ENCODE peak calls at places on chromosome 14, in four cellular contexts. Q is heart right ventricle, V is astrocyte of the spinal cord, W is endothelial cell. R is an unnamed sample.
A peak's percentile ranks its signal among the peaks of the same experiment; 100 is the strongest.

GRCh38 chr14:81269100-81269978 is 48.6 kb upstream of the GTF2A1 start:
- DNase-seq in Q (no peak), V (peak; percentile 68), W (peak; percentile 42), R (peak; percentile 73)

GRCh38 chr14:38721822-38722431 is 381.1 kb downstream of the SEC23A start:
- DNase-seq in Q (peak; percentile 14), V (peak; percentile 62), W (peak; percentile 69), R (peak; percentile 48)

GRCh38 chr14:91195881-91196280 is 48.6 kb downstream of the GPR68 start:
- DNase-seq in Q (no peak), V (no peak), W (no peak), R (no peak)

GRCh38 chr14:68661226-68662225 is 131.3 kb downstream of the ZFP36L1 start:
- DNase-seq in Q (no peak), V (no peak), W (no peak), R (no peak)

GRCh38 chr14:29584992-29585391 is 342.7 kb downstream of the PRKD1 start:
- DNase-seq in Q (peak; percentile 23), V (peak; percentile 83), W (no peak), R (peak; percentile 82)

GRCh38 chr14:105419305-105420091 is at the start of gene MTA1:
- DNase-seq in Q (peak; percentile 61), V (no peak), W (no peak), R (no peak)

GRCh38 chr14:96559571-96559970 is 57.4 kb downstream of the PAPOLA start:
- DNase-seq in Q (no peak), V (no peak), W (no peak), R (no peak)

GRCh38 chr14:100394886-100395672 is 71.9 kb downstream of the SLC25A47 start:
- DNase-seq in Q (no peak), V (no peak), W (no peak), R (no peak)

GRCh38 chr14:105023144-105023543 is 2.3 kb upstream of the CDCA4 start:
- DNase-seq in Q (no peak), V (peak; percentile 63), W (no peak), R (no peak)

GRCh38 chr14:95516554-95517209 is at the start of gene SYNE3:
- DNase-seq in Q (peak; percentile 80), V (no peak), W (no peak), R (no peak)

GRCh38 chr14:69619007-69619406 is 7.6 kb downstream of the SUSD6 start:
- DNase-seq in Q (no peak), V (peak; percentile 43), W (no peak), R (no peak)

GRCh38 chr14:56846970-56847928 is 37.0 kb upstream of the OTX2 start:
- DNase-seq in Q (no peak), V (no peak), W (no peak), R (no peak)

GRCh38 chr14:101707285-101707842 is 54.1 kb upstream of the PPP2R5C start:
- DNase-seq in Q (no peak), V (peak; percentile 83), W (peak; percentile 59), R (peak; percentile 67)

GRCh38 chr14:100135784-100136183 is 23.7 kb downstream of the DEGS2 start:
- DNase-seq in Q (no peak), V (no peak), W (no peak), R (no peak)

GRCh38 chr14:104968541-104969401 is 9.4 kb downstream of the AHNAK2 start:
- DNase-seq in Q (no peak), V (no peak), W (no peak), R (peak; percentile 24)

GRCh38 chr14:104576607-104577332 is 2.8 kb upstream of the C14orf180 start:
- DNase-seq in Q (no peak), V (no peak), W (no peak), R (no peak)

GRCh38 chr14:25150401-25150800 is 100.5 kb upstream of the STXBP6 start:
- DNase-seq in Q (no peak), V (peak; percentile 5), W (no peak), R (peak; percentile 30)

GRCh38 chr14:28163261-28163660 is 603.3 kb upstream of the FOXG1 start:
- DNase-seq in Q (no peak), V (no peak), W (no peak), R (no peak)

GRCh38 chr14:81416233-81416927 is 16.3 kb upstream of the STON2 start:
- DNase-seq in Q (no peak), V (no peak), W (no peak), R (no peak)

GRCh38 chr14:71478542-71478941 is 453.7 kb upstream of the RGS6 start:
- DNase-seq in Q (no peak), V (peak; percentile 73), W (no peak), R (no peak)

GRCh38 chr14:100738269-100738691 is 11.6 kb downstream of the DLK1 start:
- DNase-seq in Q (no peak), V (no peak), W (no peak), R (no peak)

GRCh38 chr14:87896393-87897380 is 96.3 kb downstream of the GALC start:
- DNase-seq in Q (no peak), V (peak; percentile 64), W (peak; percentile 19), R (peak; percentile 47)

GRCh38 chr14:24184104-24184970 is 4.3 kb downstream of the IPO4 start:
- DNase-seq in Q (no peak), V (no peak), W (no peak), R (no peak)

GRCh38 chr14:100900837-100901390 is 2.6 kb downstream of the RTL1 start:
- DNase-seq in Q (no peak), V (no peak), W (peak; percentile 84), R (no peak)

GRCh38 chr14:100051543-100051942 is 13.7 kb upstream of the EVL start:
- DNase-seq in Q (no peak), V (no peak), W (no peak), R (no peak)

GRCh38 chr14:72518809-72519377 is 375.0 kb downstream of the DPF3 start:
- DNase-seq in Q (no peak), V (no peak), W (no peak), R (no peak)

GRCh38 chr14:80356413-80356812 is 145.1 kb upstream of the DIO2 start:
- DNase-seq in Q (no peak), V (peak; percentile 33), W (peak; percentile 10), R (no peak)

GRCh38 chr14:89378119-89378518 is 38.9 kb downstream of the FOXN3 start:
- DNase-seq in Q (no peak), V (peak; percentile 72), W (no peak), R (no peak)

GRCh38 chr14:63134801-63135200 is 69.4 kb upstream of the RHOJ start:
- DNase-seq in Q (no peak), V (peak; percentile 16), W (no peak), R (no peak)

GRCh38 chr14:77424862-77425261 is 1.5 kb upstream of the NOXRED1 start:
- DNase-seq in Q (no peak), V (no peak), W (no peak), R (no peak)

DNA sequence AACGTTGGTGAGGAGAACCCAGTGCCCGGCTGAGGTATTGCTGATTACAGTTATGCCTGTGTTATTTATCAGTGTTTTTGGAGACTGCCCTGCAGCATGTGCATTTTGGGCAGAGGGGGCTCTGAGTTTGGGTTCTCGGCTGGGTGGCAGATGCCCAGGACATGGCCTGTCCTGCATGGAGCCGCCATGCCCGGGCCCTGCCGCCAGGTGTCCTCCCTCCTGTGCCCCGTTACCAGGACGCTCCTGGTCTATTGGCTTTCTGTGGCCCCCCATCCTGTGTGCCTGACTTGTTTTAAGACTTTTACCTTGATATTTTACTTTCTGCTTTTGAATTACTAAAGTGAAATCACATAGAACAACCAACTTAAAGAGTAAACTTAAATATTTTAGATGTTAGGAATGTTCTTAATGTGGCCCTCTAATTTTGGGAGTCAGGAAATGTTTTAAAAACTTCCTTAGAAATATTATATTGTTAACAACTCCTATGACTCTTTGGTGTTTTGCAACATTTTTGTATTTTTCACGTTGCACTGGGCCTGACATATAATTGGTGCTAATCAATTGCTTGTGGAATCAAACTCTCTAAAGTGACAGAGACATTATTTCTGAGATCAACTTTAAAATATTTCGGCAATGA is 51.8 kb downstream of the PRIMA1 start:
- DNase-seq in Q (no peak), V (no peak), W (peak; percentile 45), R (no peak)
- TF ChIP-seq CTCF in Q (peak; percentile 47), V (no peak), W (peak; percentile 40), R (no peak)

DNA sequence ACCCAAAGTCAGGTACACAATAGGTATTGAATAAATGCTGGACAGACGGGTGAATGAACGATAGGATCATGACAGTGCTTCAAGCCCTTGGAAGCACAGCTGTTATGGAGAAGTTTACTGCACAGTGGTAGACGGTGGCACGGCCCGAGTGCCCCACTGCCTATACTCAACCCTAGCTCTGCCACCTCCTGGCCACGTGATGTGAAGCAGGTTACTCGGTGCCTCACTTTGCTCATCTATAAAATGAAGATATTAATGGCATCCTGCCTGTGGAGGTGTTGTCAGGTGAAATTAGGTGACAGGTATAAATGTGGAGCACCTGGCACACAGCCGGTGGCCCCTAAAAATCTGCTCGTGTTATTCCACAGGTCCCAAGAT is 5.8 kb downstream of the ASB2 start:
- DNase-seq in Q (no peak), V (no peak), W (no peak), R (no peak)
- TF ChIP-seq CTCF in Q (peak; percentile 41), V (peak; percentile 36), W (no peak), R (peak; percentile 53)

GRCh38 chr14:74979442-74980397 is 23.0 kb upstream of the EIF2B2 start:
- DNase-seq in Q (no peak), V (peak; percentile 47), W (no peak), R (peak; percentile 46)
- TF ChIP-seq CTCF in Q (no peak), V (peak; percentile 31), W (no peak), R (peak; percentile 44)

DNA sequence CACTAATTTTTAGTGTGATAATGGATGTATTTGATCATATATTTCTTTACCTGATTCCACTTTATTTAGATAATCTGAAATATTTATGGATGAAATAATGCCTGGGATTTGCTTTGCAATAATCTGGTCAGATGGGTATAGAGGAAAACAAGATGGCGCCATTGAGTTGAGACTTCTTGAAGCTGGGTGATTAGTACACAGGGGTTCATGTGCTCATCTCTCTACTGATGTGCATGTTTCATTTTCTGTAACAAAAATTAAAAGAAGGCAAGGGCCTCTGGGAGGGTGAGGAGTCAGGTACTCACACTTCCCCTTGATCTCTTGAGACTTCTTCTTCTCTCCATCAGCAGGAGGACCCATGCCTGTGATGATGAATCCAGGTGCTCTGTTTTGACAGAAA is 61.8 kb downstream of the GCH1 start:
- DNase-seq in Q (no peak), V (no peak), W (no peak), R (no peak)
- TF ChIP-seq CTCF in Q (no peak), V (no peak), W (no peak), R (no peak)

GRCh38 chr14:76423534-76423933 is 47.6 kb downstream of the ESRRB start:
- DNase-seq in Q (no peak), V (no peak), W (no peak), R (no peak)

GRCh38 chr14:76426161-76426696 is 50.3 kb downstream of the ESRRB start:
- DNase-seq in Q (no peak), V (no peak), W (no peak), R (no peak)

GRCh38 chr14:76422662-76423061 is 46.7 kb downstream of the ESRRB start:
- DNase-seq in Q (no peak), V (no peak), W (no peak), R (no peak)

GRCh38 chr14:76421662-76422061 is 45.7 kb downstream of the ESRRB start:
- DNase-seq in Q (no peak), V (no peak), W (no peak), R (no peak)

DNA sequence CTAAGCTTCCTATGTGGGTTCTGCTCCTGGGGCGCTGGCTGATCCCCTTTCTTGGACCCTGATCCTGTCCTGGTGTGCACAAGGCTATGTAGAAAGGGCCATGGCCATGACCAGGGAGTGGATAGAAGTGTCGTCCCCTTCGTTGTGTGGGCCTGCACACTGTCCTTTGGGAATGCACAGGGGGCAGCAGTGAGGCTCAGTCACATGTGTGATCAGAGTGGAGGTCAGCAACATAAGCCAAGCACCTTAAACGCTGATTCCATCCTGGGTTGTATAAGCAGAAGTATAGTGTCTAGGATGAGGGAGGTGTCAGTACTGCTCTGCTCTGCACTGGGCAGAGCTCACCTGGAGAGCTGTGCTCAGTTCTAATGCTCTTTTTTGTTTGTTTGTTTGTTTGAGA is 48.4 kb downstream of the ESRRB start:
- DNase-seq in Q (no peak), V (no peak), W (peak; percentile 18), R (no peak)
- TF ChIP-seq CTCF in Q (no peak), V (no peak), W (no peak), R (no peak)